ENCODE peak calls at places on chromosomes 6 and 20, in eight cellular contexts. R, V, L, G, F, N, J and T are unnamed samples.

GRCh38 chr6:112007805-112008204 is 46.1 kb upstream of the CCN6 start:
- DNase-seq in F (peak), N (no peak), J (no peak), V (no peak), G (peak), L (no peak), R (no peak), T (no peak)

GRCh38 chr20:62269871-62270270 is 31.6 kb downstream of the OSBPL2 start:
- DNase-seq in R (no peak), V (no peak), F (no peak), G (no peak), N (no peak), J (no peak), L (no peak), T (peak)

GRCh38 chr20:46631212-46631869 is 19.9 kb downstream of the SLC13A3 start:
- DNase-seq in F (no peak), G (peak), L (no peak), J (no peak), V (peak), N (no peak), R (no peak), T (no peak)

GRCh38 chr20:20096421-20096820 is 44.1 kb downstream of the CFAP61 start:
- DNase-seq in G (no peak), R (no peak), L (no peak), J (no peak), V (no peak), N (no peak), F (no peak), T (no peak)

GRCh38 chr6:111739257-111739696 is 133.6 kb upstream of the TRAF3IP2 start:
- DNase-seq in V (no peak), G (no peak), L (no peak), N (no peak), F (no peak), R (no peak), J (no peak), T (no peak)

GRCh38 chr6:42093582-42094329 is 43.4 kb downstream of the TAF8 start:
- DNase-seq in R (no peak), N (no peak), G (no peak), V (no peak), F (no peak), J (peak), L (no peak), T (no peak)

GRCh38 chr6:137829641-137830083 is 37.4 kb upstream of the TNFAIP3 start:
- DNase-seq in J (no peak), F (no peak), V (no peak), G (peak), N (no peak), R (no peak), L (no peak), T (no peak)

GRCh38 chr20:57071283-57071701 is 195.1 kb downstream of the BMP7 start:
- DNase-seq in V (no peak), R (no peak), N (no peak), L (no peak), G (no peak), J (peak), F (no peak), T (no peak)

GRCh38 chr20:24698189-24698588 is 228.8 kb downstream of the SYNDIG1 start:
- DNase-seq in L (peak), J (peak), V (no peak), F (no peak), G (no peak), N (no peak), R (no peak), T (no peak)

GRCh38 chr6:81962198-81962597 is 209.7 kb upstream of the TENT5A start:
- DNase-seq in L (no peak), V (peak), F (no peak), R (no peak), N (no peak), G (peak), J (no peak), T (no peak)

GRCh38 chr6:46414398-46414797 is 76.9 kb downstream of the RCAN2 start:
- DNase-seq in J (no peak), R (no peak), L (no peak), V (no peak), N (no peak), F (no peak), G (no peak), T (no peak)

GRCh38 chr6:163367388-163368183 is 46.9 kb upstream of the QKI start:
- DNase-seq in G (no peak), J (no peak), F (no peak), N (no peak), V (no peak), R (no peak), L (no peak), T (no peak)

GRCh38 chr6:105200133-105200730 is 20.4 kb upstream of the POPDC3 start:
- DNase-seq in N (no peak), L (no peak), R (no peak), G (no peak), F (no peak), V (no peak), J (no peak), T (no peak)

GRCh38 chr20:36094497-36094896 is 60.0 kb upstream of the EPB41L1 start:
- DNase-seq in N (no peak), L (no peak), J (peak), G (peak), V (peak), R (no peak), F (no peak), T (no peak)

GRCh38 chr6:38644951-38645350 is 5.2 kb upstream of the BTBD9 start:
- DNase-seq in N (no peak), R (no peak), F (no peak), L (no peak), G (no peak), V (no peak), J (no peak), T (no peak)

GRCh38 chr20:46983466-46983865 is 88.8 kb downstream of the EYA2 start:
- DNase-seq in F (no peak), V (no peak), L (no peak), R (no peak), N (no peak), G (no peak), J (no peak), T (no peak)

GRCh38 chr6:116268589-116269293 is 11.0 kb downstream of the TSPYL1 start:
- DNase-seq in R (no peak), J (no peak), L (no peak), N (no peak), G (peak), F (no peak), V (peak), T (no peak)